ENCODE peak calls at places on chromosomes 16 and 17, in eight cellular contexts. One of them, this sample, is unnamed.
A peak's percentile ranks its signal among the peaks of the same experiment; 100 is the strongest.

GRCh38 chr17:61444831-61445230 is 7.4 kb upstream of the TBX4 start:
- DNase-seq in HepG2: no peak
- DNase-seq in heart left ventricle: no peak
- DNase-seq in HCT116: no peak
- DNase-seq in psoas muscle: no peak
- DNase-seq in left ventricle myocardium inferior: no peak
- DNase-seq in upper lobe of right lung: no peak
- DNase-seq in Peyer's patch: no peak
- DNase-seq in this sample: no peak

GRCh38 chr16:72066747-72067146 is 3.7 kb downstream of the HPR start:
- DNase-seq in HepG2: peak; percentile 72
- DNase-seq in heart left ventricle: no peak
- DNase-seq in HCT116: peak; percentile 13
- DNase-seq in psoas muscle: no peak
- DNase-seq in left ventricle myocardium inferior: no peak
- DNase-seq in upper lobe of right lung: no peak
- DNase-seq in Peyer's patch: no peak
- DNase-seq in this sample: no peak

GRCh38 chr17:47982645-47983440 is 11.9 kb downstream of the CDK5RAP3 start:
- DNase-seq in HepG2: no peak
- DNase-seq in heart left ventricle: no peak
- DNase-seq in HCT116: no peak
- DNase-seq in psoas muscle: no peak
- DNase-seq in left ventricle myocardium inferior: no peak
- DNase-seq in upper lobe of right lung: no peak
- DNase-seq in Peyer's patch: no peak
- DNase-seq in this sample: no peak

GRCh38 chr17:28746611-28747045 is 2.8 kb downstream of the TRAF4 start:
- DNase-seq in HepG2: no peak
- DNase-seq in heart left ventricle: no peak
- DNase-seq in HCT116: no peak
- DNase-seq in psoas muscle: peak; percentile 69
- DNase-seq in left ventricle myocardium inferior: no peak
- DNase-seq in upper lobe of right lung: peak; percentile 87
- DNase-seq in Peyer's patch: no peak
- DNase-seq in this sample: no peak

GRCh38 chr16:12455287-12455798 is 348.3 kb downstream of the CPPED1 start:
- DNase-seq in HepG2: peak; percentile 53
- DNase-seq in heart left ventricle: peak; percentile 59
- DNase-seq in HCT116: peak; percentile 6
- DNase-seq in psoas muscle: peak; percentile 65
- DNase-seq in left ventricle myocardium inferior: peak; percentile 42
- DNase-seq in upper lobe of right lung: peak; percentile 81
- DNase-seq in Peyer's patch: peak; percentile 30
- DNase-seq in this sample: no peak

GRCh38 chr17:51298508-51299371 is 38.4 kb downstream of the UTP18 start:
- DNase-seq in HepG2: peak; percentile 76
- DNase-seq in heart left ventricle: no peak
- DNase-seq in HCT116: peak; percentile 51
- DNase-seq in psoas muscle: no peak
- DNase-seq in left ventricle myocardium inferior: no peak
- DNase-seq in upper lobe of right lung: no peak
- DNase-seq in Peyer's patch: no peak
- DNase-seq in this sample: no peak

GRCh38 chr16:56366945-56367344 is 58.4 kb downstream of the AMFR start:
- DNase-seq in HepG2: no peak
- DNase-seq in heart left ventricle: no peak
- DNase-seq in HCT116: no peak
- DNase-seq in psoas muscle: no peak
- DNase-seq in left ventricle myocardium inferior: no peak
- DNase-seq in upper lobe of right lung: no peak
- DNase-seq in Peyer's patch: no peak
- DNase-seq in this sample: no peak

GRCh38 chr17:70875729-70876344 is 706.5 kb downstream of the KCNJ2 start:
- DNase-seq in HepG2: no peak
- DNase-seq in heart left ventricle: no peak
- DNase-seq in HCT116: no peak
- DNase-seq in psoas muscle: no peak
- DNase-seq in left ventricle myocardium inferior: no peak
- DNase-seq in upper lobe of right lung: no peak
- DNase-seq in Peyer's patch: no peak
- DNase-seq in this sample: no peak

GRCh38 chr17:29069526-29070041 is 26.6 kb downstream of the PIPOX start:
- DNase-seq in HepG2: no peak
- DNase-seq in heart left ventricle: no peak
- DNase-seq in HCT116: no peak
- DNase-seq in psoas muscle: peak; percentile 75
- DNase-seq in left ventricle myocardium inferior: no peak
- DNase-seq in upper lobe of right lung: no peak
- DNase-seq in Peyer's patch: no peak
- DNase-seq in this sample: no peak

GRCh38 chr17:4969551-4970231 is 2.1 kb upstream of the SPAG7 start:
- DNase-seq in HepG2: peak; percentile 46
- DNase-seq in heart left ventricle: no peak
- DNase-seq in HCT116: no peak
- DNase-seq in psoas muscle: no peak
- DNase-seq in left ventricle myocardium inferior: no peak
- DNase-seq in upper lobe of right lung: no peak
- DNase-seq in Peyer's patch: no peak
- DNase-seq in this sample: no peak

GRCh38 chr17:58250344-58251011 is 12.1 kb downstream of the LPO start:
- DNase-seq in HepG2: peak; percentile 93
- DNase-seq in heart left ventricle: no peak
- DNase-seq in HCT116: no peak
- DNase-seq in psoas muscle: no peak
- DNase-seq in left ventricle myocardium inferior: no peak
- DNase-seq in upper lobe of right lung: no peak
- DNase-seq in Peyer's patch: no peak
- DNase-seq in this sample: peak; percentile 49

GRCh38 chr17:58247511-58248363 is 9.4 kb downstream of the LPO start:
- DNase-seq in HepG2: no peak
- DNase-seq in heart left ventricle: no peak
- DNase-seq in HCT116: no peak
- DNase-seq in psoas muscle: no peak
- DNase-seq in left ventricle myocardium inferior: no peak
- DNase-seq in upper lobe of right lung: no peak
- DNase-seq in Peyer's patch: no peak
- DNase-seq in this sample: peak; percentile 42

GRCh38 chr17:58246104-58246740 is 7.8 kb downstream of the LPO start:
- DNase-seq in HepG2: no peak
- DNase-seq in heart left ventricle: no peak
- DNase-seq in HCT116: no peak
- DNase-seq in psoas muscle: no peak
- DNase-seq in left ventricle myocardium inferior: no peak
- DNase-seq in upper lobe of right lung: no peak
- DNase-seq in Peyer's patch: no peak
- DNase-seq in this sample: peak; percentile 36

GRCh38 chr17:58249270-58250133 is 11.1 kb downstream of the LPO start:
- DNase-seq in HepG2: peak; percentile 24
- DNase-seq in heart left ventricle: peak; percentile 70
- DNase-seq in HCT116: peak; percentile 35
- DNase-seq in psoas muscle: peak; percentile 80
- DNase-seq in left ventricle myocardium inferior: peak; percentile 64
- DNase-seq in upper lobe of right lung: peak; percentile 84
- DNase-seq in Peyer's patch: peak; percentile 59
- DNase-seq in this sample: peak; percentile 59

DNA sequence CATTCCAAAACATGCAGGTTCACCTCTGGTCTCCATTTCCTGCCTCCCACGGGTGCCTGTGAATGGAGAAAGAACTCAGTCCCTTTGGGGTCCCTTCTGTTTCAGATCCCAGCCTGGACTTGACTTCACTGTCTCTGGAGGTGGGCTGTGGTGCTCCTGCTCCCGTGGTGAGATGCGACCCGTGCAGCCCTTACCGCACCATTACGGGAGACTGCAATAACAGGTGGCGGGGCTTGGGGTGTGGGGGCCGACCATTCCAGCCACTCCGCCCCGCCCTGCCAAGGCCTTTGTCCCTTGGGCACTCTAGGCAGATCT is 10.5 kb downstream of the LPO start:
- DNase-seq in HepG2: no peak
- DNase-seq in heart left ventricle: no peak
- DNase-seq in HCT116: no peak
- DNase-seq in psoas muscle: no peak
- DNase-seq in left ventricle myocardium inferior: no peak
- DNase-seq in upper lobe of right lung: no peak
- DNase-seq in Peyer's patch: no peak
- DNase-seq in this sample: no peak
- H3K27me3 ChIP-seq in HepG2: peaks cover 83% of the 10 kb centered on the region
- H3K27me3 ChIP-seq in heart left ventricle: peaks cover 57% of the 10 kb centered on the region
- H3K27me3 ChIP-seq in HCT116: no peaks in the 10 kb centered on the region
- H3K27me3 ChIP-seq in psoas muscle: peaks cover 2% of the 10 kb centered on the region
- H3K27me3 ChIP-seq in left ventricle myocardium inferior: peaks cover 97% of the 10 kb centered on the region
- H3K27me3 ChIP-seq in upper lobe of right lung: no peaks in the 10 kb centered on the region
- H3K27me3 ChIP-seq in Peyer's patch: no peaks in the 10 kb centered on the region
- H3K27me3 ChIP-seq in this sample: no peaks in the 10 kb centered on the region

GRCh38 chr17:17783121-17783824 is 53.5 kb downstream of the SREBF1 start:
- DNase-seq in HepG2: no peak
- DNase-seq in heart left ventricle: peak; percentile 91
- DNase-seq in HCT116: no peak
- DNase-seq in psoas muscle: peak; percentile 85
- DNase-seq in left ventricle myocardium inferior: peak; percentile 85
- DNase-seq in upper lobe of right lung: peak; percentile 84
- DNase-seq in Peyer's patch: peak; percentile 51
- DNase-seq in this sample: no peak

GRCh38 chr17:17780941-17781590 is 55.7 kb downstream of the SREBF1 start:
- DNase-seq in HepG2: no peak
- DNase-seq in heart left ventricle: no peak
- DNase-seq in HCT116: no peak
- DNase-seq in psoas muscle: peak; percentile 38
- DNase-seq in left ventricle myocardium inferior: no peak
- DNase-seq in upper lobe of right lung: no peak
- DNase-seq in Peyer's patch: no peak
- DNase-seq in this sample: no peak

GRCh38 chr17:17781591-17782424 is 55.0 kb downstream of the SREBF1 start:
- DNase-seq in HepG2: no peak
- DNase-seq in heart left ventricle: peak; percentile 86
- DNase-seq in HCT116: no peak
- DNase-seq in psoas muscle: peak; percentile 92
- DNase-seq in left ventricle myocardium inferior: peak; percentile 85
- DNase-seq in upper lobe of right lung: peak; percentile 83
- DNase-seq in Peyer's patch: no peak
- DNase-seq in this sample: peak; percentile 76

GRCh38 chr17:17783825-17784598 is 52.8 kb downstream of the SREBF1 start:
- DNase-seq in HepG2: no peak
- DNase-seq in heart left ventricle: peak; percentile 72
- DNase-seq in HCT116: no peak
- DNase-seq in psoas muscle: peak; percentile 72
- DNase-seq in left ventricle myocardium inferior: peak; percentile 66
- DNase-seq in upper lobe of right lung: no peak
- DNase-seq in Peyer's patch: peak; percentile 62
- DNase-seq in this sample: no peak

GRCh38 chr17:17782425-17783120 is 54.2 kb downstream of the SREBF1 start:
- DNase-seq in HepG2: no peak
- DNase-seq in heart left ventricle: peak; percentile 45
- DNase-seq in HCT116: no peak
- DNase-seq in psoas muscle: no peak
- DNase-seq in left ventricle myocardium inferior: no peak
- DNase-seq in upper lobe of right lung: no peak
- DNase-seq in Peyer's patch: no peak
- DNase-seq in this sample: no peak
- H3K27ac ChIP-seq in HepG2: peak overlapping the region; percentile 16
- H3K27ac ChIP-seq in heart left ventricle: peak overlapping the region; percentile 87
- H3K27ac ChIP-seq in HCT116: peak overlapping the region; percentile 80
- H3K27ac ChIP-seq in psoas muscle: peak overlapping the region; percentile 88
- H3K27ac ChIP-seq in left ventricle myocardium inferior: peak overlapping the region; percentile 95
- H3K27ac ChIP-seq in upper lobe of right lung: no peak overlapping the region
- H3K27ac ChIP-seq in Peyer's patch: peak overlapping the region; percentile 67
- H3K27ac ChIP-seq in this sample: peak overlapping the region; percentile 97

GRCh38 chr16:85003076-85003475 is 8.3 kb downstream of the ZDHHC7 start:
- DNase-seq in HepG2: no peak
- DNase-seq in heart left ventricle: no peak
- DNase-seq in HCT116: no peak
- DNase-seq in psoas muscle: peak; percentile 35
- DNase-seq in left ventricle myocardium inferior: no peak
- DNase-seq in upper lobe of right lung: no peak
- DNase-seq in Peyer's patch: no peak
- DNase-seq in this sample: no peak

GRCh38 chr16:85003723-85004586 is 7.4 kb downstream of the ZDHHC7 start:
- DNase-seq in HepG2: no peak
- DNase-seq in heart left ventricle: no peak
- DNase-seq in HCT116: no peak
- DNase-seq in psoas muscle: peak; percentile 31
- DNase-seq in left ventricle myocardium inferior: no peak
- DNase-seq in upper lobe of right lung: no peak
- DNase-seq in Peyer's patch: no peak
- DNase-seq in this sample: no peak

GRCh38 chr16:84999857-85000480 is 11.4 kb downstream of the ZDHHC7 start:
- DNase-seq in HepG2: no peak
- DNase-seq in heart left ventricle: no peak
- DNase-seq in HCT116: no peak
- DNase-seq in psoas muscle: no peak
- DNase-seq in left ventricle myocardium inferior: no peak
- DNase-seq in upper lobe of right lung: no peak
- DNase-seq in Peyer's patch: no peak
- DNase-seq in this sample: no peak

GRCh38 chr16:85002643-85003042 is 8.7 kb downstream of the ZDHHC7 start:
- DNase-seq in HepG2: no peak
- DNase-seq in heart left ventricle: peak; percentile 49
- DNase-seq in HCT116: no peak
- DNase-seq in psoas muscle: peak; percentile 61
- DNase-seq in left ventricle myocardium inferior: peak; percentile 52
- DNase-seq in upper lobe of right lung: peak; percentile 78
- DNase-seq in Peyer's patch: peak; percentile 31
- DNase-seq in this sample: no peak

GRCh38 chr16:85002099-85002541 is 9.2 kb downstream of the ZDHHC7 start:
- DNase-seq in HepG2: peak; percentile 53
- DNase-seq in heart left ventricle: no peak
- DNase-seq in HCT116: no peak
- DNase-seq in psoas muscle: no peak
- DNase-seq in left ventricle myocardium inferior: no peak
- DNase-seq in upper lobe of right lung: no peak
- DNase-seq in Peyer's patch: no peak
- DNase-seq in this sample: no peak
- H3K4me1 ChIP-seq in HepG2: peaks cover 91% of the 10 kb centered on the region
- H3K4me1 ChIP-seq in heart left ventricle: peaks cover 66% of the 10 kb centered on the region
- H3K4me1 ChIP-seq in HCT116: peaks cover 74% of the 10 kb centered on the region
- H3K4me1 ChIP-seq in psoas muscle: peaks cover 60% of the 10 kb centered on the region
- H3K4me1 ChIP-seq in left ventricle myocardium inferior: peaks cover 87% of the 10 kb centered on the region
- H3K4me1 ChIP-seq in upper lobe of right lung: peaks cover 68% of the 10 kb centered on the region
- H3K4me1 ChIP-seq in Peyer's patch: peaks cover 8% of the 10 kb centered on the region
- H3K4me1 ChIP-seq in this sample: peaks cover 64% of the 10 kb centered on the region

DNA sequence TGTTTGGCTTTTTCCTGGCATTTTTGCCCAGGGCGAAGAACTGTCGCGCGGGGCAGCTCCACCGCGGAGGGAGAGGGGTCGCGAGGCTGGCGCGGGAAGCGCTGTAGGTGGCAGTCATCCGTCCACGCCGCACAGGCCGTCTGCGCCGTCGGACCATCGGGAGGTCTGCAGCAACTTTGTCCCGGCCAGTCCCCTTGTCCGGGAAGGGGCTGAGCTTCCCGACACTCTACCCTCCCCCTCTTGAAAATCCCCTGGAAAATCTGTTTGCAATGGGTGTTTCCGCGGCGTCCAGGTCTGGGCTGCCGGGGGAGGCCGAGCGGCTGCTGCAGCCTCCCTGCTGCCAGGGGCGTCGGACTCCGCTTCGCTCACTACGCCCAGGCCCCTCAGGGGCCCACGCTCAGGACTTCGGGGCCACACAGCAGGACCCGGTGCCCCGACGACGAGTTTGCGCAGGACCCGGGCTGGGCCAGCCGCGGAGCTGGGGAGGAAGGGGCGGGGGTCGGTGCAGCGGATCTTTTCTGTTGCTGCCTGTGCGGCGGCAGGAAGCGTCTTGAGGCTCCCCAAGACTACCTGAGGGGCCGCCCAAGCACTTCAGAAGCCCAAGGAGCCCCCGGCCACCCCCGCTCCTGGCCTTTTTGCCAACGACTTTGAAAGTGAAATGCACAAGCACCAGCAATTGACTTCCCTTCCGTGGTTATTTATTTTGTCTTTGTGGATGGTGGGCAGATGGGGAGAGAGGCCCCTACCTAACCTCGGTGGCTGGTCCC is 2.3 kb upstream of the CBX4 start:
- DNase-seq in HepG2: no peak
- DNase-seq in heart left ventricle: peak; percentile 21
- DNase-seq in HCT116: no peak
- DNase-seq in psoas muscle: no peak
- DNase-seq in left ventricle myocardium inferior: no peak
- DNase-seq in upper lobe of right lung: no peak
- DNase-seq in Peyer's patch: no peak
- DNase-seq in this sample: no peak
- H3K27me3 ChIP-seq in HepG2: no peaks in the 10 kb centered on the region
- H3K27me3 ChIP-seq in heart left ventricle: peaks cover 36% of the 10 kb centered on the region
- H3K27me3 ChIP-seq in HCT116: no peaks in the 10 kb centered on the region
- H3K27me3 ChIP-seq in psoas muscle: peaks cover 30% of the 10 kb centered on the region
- H3K27me3 ChIP-seq in left ventricle myocardium inferior: peaks cover 43% of the 10 kb centered on the region
- H3K27me3 ChIP-seq in upper lobe of right lung: peaks cover 38% of the 10 kb centered on the region
- H3K27me3 ChIP-seq in Peyer's patch: no peaks in the 10 kb centered on the region
- H3K27me3 ChIP-seq in this sample: peaks cover 25% of the 10 kb centered on the region